ENCODE peak calls at places on chromosome 15, in six cellular contexts. M, G, X, R, W and S are unnamed samples. For H3K4me1, the result is how much of the 10 kb centered on the place peaks cover.

GRCh38 chr15:68417051-68417450 is 14.9 kb downstream of the ITGA11 start:
- DNase-seq in M (no peak), G (no peak), X (no peak), R (no peak), W (no peak), S (no peak)

GRCh38 chr15:79680721-79681120 is 216.1 kb downstream of the MTHFS start:
- DNase-seq in M (no peak), G (no peak), X (no peak), R (no peak), W (no peak), S (no peak)

GRCh38 chr15:48392356-48392755 is 61.1 kb downstream of the DUT start:
- DNase-seq in M (no peak), G (no peak), X (peak), R (no peak), W (no peak), S (no peak)

GRCh38 chr15:76333720-76334437 is 2.7 kb upstream of the ISL2 start:
- DNase-seq in M (no peak), G (no peak), X (no peak), R (no peak), W (no peak), S (no peak)

GRCh38 chr15:35936284-35936683 is 390.3 kb upstream of the DPH6 start:
- DNase-seq in M (no peak), G (no peak), X (peak), R (no peak), W (no peak), S (no peak)

GRCh38 chr15:93244691-93245615 is 155.9 kb upstream of the RGMA start:
- DNase-seq in M (no peak), G (no peak), X (no peak), R (no peak), W (no peak), S (no peak)

GRCh38 chr15:64455951-64456350 is 4.4 kb upstream of the ZNF609 start:
- DNase-seq in M (no peak), G (peak), X (no peak), R (no peak), W (no peak), S (no peak)

GRCh38 chr15:41492597-41493204 is 973 bp upstream of the ITPKA start:
- DNase-seq in M (no peak), G (no peak), X (no peak), R (no peak), W (no peak), S (no peak)

GRCh38 chr15:31488437-31489204 is 162.0 kb downstream of the KLF13 start:
- DNase-seq in M (no peak), G (peak), X (peak), R (no peak), W (peak), S (no peak)

GRCh38 chr15:44726568-44727461 is 9.5 kb upstream of the TRIM69 start:
- DNase-seq in M (no peak), G (peak), X (peak), R (peak), W (peak), S (peak)

GRCh38 chr15:76340802-76341365 is 4.3 kb downstream of the ISL2 start:
- DNase-seq in M (no peak), G (peak), X (peak), R (peak), W (peak), S (peak)

GRCh38 chr15:101250331-101250730 is 1.5 kb downstream of the CHSY1 start:
- DNase-seq in M (no peak), G (no peak), X (no peak), R (no peak), W (no peak), S (no peak)

GRCh38 chr15:99143655-99144610 is 39.1 kb downstream of the SYNM start:
- DNase-seq in M (no peak), G (peak), X (peak), R (no peak), W (no peak), S (no peak)

GRCh38 chr15:25731411-25731810 is 131.7 kb downstream of the ATP10A start:
- DNase-seq in M (no peak), G (no peak), X (no peak), R (no peak), W (no peak), S (no peak)

GRCh38 chr15:85707519-85708338 is 87.0 kb downstream of the KLHL25 start:
- DNase-seq in M (no peak), G (no peak), X (peak), R (no peak), W (peak), S (peak)

GRCh38 chr15:24879492-24879891 is 75.3 kb upstream of the SNRPN start:
- DNase-seq in M (no peak), G (no peak), X (no peak), R (no peak), W (no peak), S (no peak)

GRCh38 chr15:59437777-59438574 is at the start of gene FAM81A:
- DNase-seq in M (peak), G (peak), X (peak), R (peak), W (peak), S (peak)

GRCh38 chr15:59548501-59549230 is 62.9 kb upstream of the GCNT3 start:
- DNase-seq in M (no peak), G (no peak), X (no peak), R (no peak), W (no peak), S (no peak)

GRCh38 chr15:35693286-35693685 is 147.3 kb upstream of the DPH6 start:
- DNase-seq in M (no peak), G (no peak), X (no peak), R (no peak), W (no peak), S (no peak)

GRCh38 chr15:83571820-83572707 is 81.9 kb upstream of the ADAMTSL3 start:
- DNase-seq in M (no peak), G (no peak), X (peak), R (no peak), W (no peak), S (no peak)

GRCh38 chr15:63447277-63447676 is 57.1 kb upstream of the USP3 start:
- DNase-seq in M (no peak), G (no peak), X (no peak), R (no peak), W (no peak), S (no peak)

GRCh38 chr15:35743320-35743719 is 197.4 kb upstream of the DPH6 start:
- DNase-seq in M (no peak), G (no peak), X (no peak), R (no peak), W (no peak), S (no peak)

GRCh38 chr15:70180186-70180875 is 82.6 kb upstream of the TLE3 start:
- DNase-seq in M (no peak), G (no peak), X (no peak), R (no peak), W (no peak), S (no peak)

GRCh38 chr15:48469271-48469670 is 138.0 kb downstream of the DUT start:
- DNase-seq in M (no peak), G (no peak), X (no peak), R (no peak), W (no peak), S (no peak)

GRCh38 chr15:67033012-67033411 is 32.4 kb upstream of the SMAD3 start:
- DNase-seq in M (no peak), G (no peak), X (no peak), R (no peak), W (no peak), S (peak)

GRCh38 chr15:60423540-60423939 is 25.8 kb upstream of the ANXA2 start:
- DNase-seq in M (no peak), G (no peak), X (peak), R (no peak), W (no peak), S (no peak)

GRCh38 chr15:101121511-101122090 is 130.2 kb downstream of the CHSY1 start:
- DNase-seq in M (peak), G (peak), X (peak), R (no peak), W (peak), S (no peak)

GRCh38 chr15:50825946-50826345 is 60.4 kb upstream of the SPPL2A start:
- DNase-seq in M (no peak), G (no peak), X (no peak), R (no peak), W (no peak), S (no peak)

GRCh38 chr15:41648770-41649169 is 11.4 kb upstream of the MGA start:
- DNase-seq in M (no peak), G (no peak), X (no peak), R (no peak), W (no peak), S (no peak)

GRCh38 chr15:34099914-34100313 is 1.7 kb downstream of the EMC7 start:
- DNase-seq in M (no peak), G (no peak), X (no peak), R (no peak), W (no peak), S (no peak)

GRCh38 chr15:81612631-81613030 is 238.6 kb upstream of the TMC3 start:
- DNase-seq in M (no peak), G (no peak), X (no peak), R (no peak), W (no peak), S (no peak)

GRCh38 chr15:46617507-46617906 is 982.7 kb downstream of the SQOR start:
- DNase-seq in M (no peak), G (no peak), X (no peak), R (no peak), W (no peak), S (no peak)

GRCh38 chr15:64185331-64185911 is 22.6 kb upstream of the PPIB start:
- DNase-seq in M (no peak), G (no peak), X (no peak), R (no peak), W (no peak), S (no peak)

GRCh38 chr15:38300395-38300794 is 47.8 kb downstream of the SPRED1 start:
- DNase-seq in M (no peak), G (no peak), X (no peak), R (no peak), W (no peak), S (no peak)

GRCh38 chr15:75669879-75670212 is 22.1 kb downstream of the SNX33 start:
- DNase-seq in M (no peak), G (no peak), X (no peak), R (no peak), W (no peak), S (no peak)

GRCh38 chr15:69499521-69500201 is 47.0 kb downstream of the RPLP1 start:
- DNase-seq in M (no peak), G (no peak), X (no peak), R (no peak), W (no peak), S (no peak)

GRCh38 chr15:80596521-80596976 is 98.6 kb upstream of the ABHD17C start:
- DNase-seq in M (no peak), G (peak), X (peak), R (no peak), W (peak), S (no peak)

GRCh38 chr15:55774113-55774970 is 31.4 kb upstream of the PRTG start:
- DNase-seq in M (no peak), G (peak), X (peak), R (peak), W (peak), S (peak)

GRCh38 chr15:73631915-73632669 is 1.1 kb downstream of the NPTN start:
- DNase-seq in M (no peak), G (peak), X (peak), R (no peak), W (peak), S (no peak)

GRCh38 chr15:73630796-73631471 is 2.3 kb downstream of the NPTN start:
- DNase-seq in M (no peak), G (no peak), X (peak), R (no peak), W (no peak), S (no peak)

GRCh38 chr15:73632670-73633058 is 525 bp downstream of the NPTN start:
- DNase-seq in M (no peak), G (no peak), X (no peak), R (no peak), W (no peak), S (no peak)

GRCh38 chr15:73633991-73634495 is 854 bp upstream of the NPTN start:
- DNase-seq in M (no peak), G (no peak), X (peak), R (no peak), W (no peak), S (no peak)

GRCh38 chr15:73633111-73633990 is at the start of gene NPTN:
- DNase-seq in M (peak), G (peak), X (peak), R (peak), W (peak), S (peak)
- H3K4me1 ChIP-seq in M (under half), G (under half), X (under half), R (under half), W (under half), S (under half)

GRCh38 chr15:42920281-42921048 is at the start of gene TTBK2:
- DNase-seq in M (peak), G (peak), X (peak), R (peak), W (peak), S (peak)
- H3K27ac ChIP-seq in M (peak), G (peak), X (peak), R (peak), W (peak), S (peak)

GRCh38 chr15:57213783-57214366 is 162.4 kb upstream of the CGNL1 start:
- DNase-seq in M (no peak), G (no peak), X (peak), R (no peak), W (peak), S (peak)

GRCh38 chr15:57218826-57219576 is 157.3 kb upstream of the CGNL1 start:
- DNase-seq in M (no peak), G (no peak), X (peak), R (no peak), W (no peak), S (no peak)

GRCh38 chr15:57217716-57218598 is 158.3 kb upstream of the CGNL1 start:
- DNase-seq in M (no peak), G (no peak), X (no peak), R (no peak), W (no peak), S (no peak)

GRCh38 chr15:57215371-57215770 is 160.9 kb upstream of the CGNL1 start:
- DNase-seq in M (no peak), G (no peak), X (no peak), R (no peak), W (no peak), S (no peak)

DNA sequence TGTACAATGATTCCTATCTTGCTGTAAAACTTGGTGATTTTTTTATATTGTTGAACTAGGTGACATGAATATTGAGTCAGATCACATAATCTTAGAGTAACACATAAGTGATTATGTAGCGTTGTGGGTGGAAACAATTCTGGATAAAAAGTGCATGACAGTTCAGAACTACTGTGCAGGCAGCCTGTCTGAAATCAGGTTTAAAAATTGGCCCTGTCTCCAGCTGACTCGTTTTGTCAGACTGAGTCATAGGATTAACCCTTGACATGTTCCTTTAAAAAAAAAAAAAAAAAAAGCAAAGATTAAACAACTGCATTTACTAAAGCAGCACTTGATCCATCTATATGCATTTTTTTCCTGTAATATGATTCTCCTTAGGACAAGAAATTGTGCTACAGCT is 160.0 kb upstream of the CGNL1 start:
- DNase-seq in M (no peak), G (no peak), X (peak), R (no peak), W (no peak), S (no peak)
- H3K4me3 ChIP-seq in M (no peak), G (no peak), X (no peak), R (no peak), W (no peak), S (no peak)

DNA sequence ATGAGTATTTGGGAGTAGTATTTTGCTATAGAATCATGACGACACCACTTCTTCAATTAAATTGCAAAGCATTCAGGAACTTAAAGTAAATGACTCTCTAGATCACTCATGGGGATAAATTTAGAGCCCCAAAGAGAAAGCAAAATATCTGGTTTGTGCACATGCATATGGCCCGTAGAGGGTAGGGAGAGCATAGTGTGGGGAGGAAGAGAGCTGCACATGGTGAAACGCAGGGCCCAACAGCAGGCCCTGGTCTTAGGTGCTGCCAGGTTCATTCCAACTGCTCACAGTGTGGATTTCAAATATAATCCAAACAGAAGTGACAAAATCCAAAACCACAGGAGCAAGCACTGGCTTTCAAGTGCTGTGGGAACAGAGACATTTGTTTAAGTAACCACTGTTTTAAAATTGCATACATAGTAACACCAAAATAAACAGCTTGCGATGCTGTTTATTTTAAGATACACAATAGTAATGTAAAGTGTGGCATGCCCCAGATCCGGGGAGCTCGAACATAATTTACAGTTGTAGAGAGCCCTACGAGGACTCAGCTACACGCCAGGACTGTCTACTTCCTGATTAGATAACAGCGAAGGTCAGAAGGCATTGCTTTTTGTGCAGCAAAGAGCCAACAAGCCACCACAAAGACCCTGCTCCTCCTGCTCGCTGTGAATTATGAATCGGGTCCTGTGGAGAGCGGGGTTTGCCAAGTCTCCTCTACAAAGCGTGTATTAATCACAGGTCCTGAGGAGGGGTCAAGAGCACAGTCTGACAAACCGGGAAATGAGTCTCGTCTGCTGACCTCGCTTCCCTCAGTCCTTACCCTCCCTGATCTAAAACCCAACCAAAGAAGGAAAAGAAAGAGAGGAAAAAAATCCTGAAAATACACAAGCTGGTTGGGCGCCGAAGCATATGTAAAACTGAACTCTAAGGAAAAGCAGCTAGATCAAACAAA is 80.6 kb downstream of the MEIS2 start:
- DNase-seq in M (no peak), G (no peak), X (peak), R (no peak), W (peak), S (no peak)
- H3K4me1 ChIP-seq in M (under half), G (under half), X (under half), R (under half), W (under half), S (under half)

DNA sequence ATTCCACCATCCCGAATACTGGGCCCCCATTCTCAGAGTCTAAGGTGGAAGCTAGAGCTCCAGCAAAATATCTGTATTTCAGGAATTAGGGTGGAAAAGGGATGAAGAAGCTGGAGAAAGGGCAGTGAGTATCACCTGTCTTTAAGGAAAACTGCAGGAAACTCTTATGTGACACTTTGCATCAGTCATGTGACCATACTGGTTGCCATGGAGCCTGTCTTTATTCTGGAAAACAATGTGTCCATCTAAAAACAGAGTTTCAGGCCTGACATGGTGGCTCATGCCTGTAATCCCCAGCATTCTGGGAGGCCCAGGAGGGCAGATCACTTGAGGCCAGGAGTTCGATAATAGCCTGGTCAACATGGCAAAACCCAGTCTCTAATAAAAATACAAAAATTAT is 52.9 kb upstream of the FSIP1 start:
- DNase-seq in M (no peak), G (no peak), X (no peak), R (no peak), W (no peak), S (no peak)
- H3K27ac ChIP-seq in M (no peak), G (no peak), X (no peak), R (no peak), W (no peak), S (no peak)

DNA sequence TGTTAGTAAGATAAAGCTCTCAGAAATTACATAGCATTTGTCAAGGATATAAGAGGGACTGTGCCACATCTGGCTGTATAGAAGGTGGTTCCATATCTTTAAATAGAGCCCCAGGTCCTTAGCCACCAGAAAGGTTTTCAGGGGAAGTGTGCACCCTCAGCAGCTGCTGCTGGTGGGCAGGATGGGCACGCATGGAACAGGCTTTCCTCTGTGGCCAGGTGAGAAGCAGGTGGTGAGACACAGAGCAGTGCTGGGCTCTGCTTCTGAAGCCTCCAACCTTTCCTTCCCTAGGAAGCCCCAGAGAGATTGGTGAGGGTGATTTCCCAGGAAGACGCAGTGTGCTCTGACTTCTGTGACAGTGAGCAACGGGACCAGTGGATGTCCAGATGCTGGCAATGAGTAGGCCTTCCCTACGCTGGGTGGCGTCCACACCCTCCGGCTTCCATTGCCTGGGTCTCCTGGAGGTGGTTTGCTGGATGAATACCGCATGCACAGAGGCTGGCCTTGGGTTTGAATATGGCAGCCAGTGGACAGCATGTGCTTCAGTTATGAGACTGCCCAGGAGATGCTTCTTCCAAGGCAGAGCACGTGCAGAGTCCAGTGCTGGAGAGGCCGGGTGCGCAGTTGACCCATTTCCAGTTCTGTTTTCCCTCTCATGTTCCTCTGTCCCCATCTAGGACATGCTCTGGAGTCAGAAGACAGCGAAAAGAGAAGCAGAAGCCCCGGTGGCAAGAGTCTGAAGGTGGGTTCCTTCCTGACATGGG is 52.7 kb upstream of the POLG start:
- DNase-seq in M (no peak), G (no peak), X (no peak), R (no peak), W (no peak), S (no peak)
- H3K4me3 ChIP-seq in M (no peak), G (no peak), X (no peak), R (no peak), W (no peak), S (no peak)